ENCODE peak calls at places on chromosomes 11 and 22, in five cellular contexts. One of them, this sample, is unnamed.
A peak's percentile ranks its signal among the peaks of the same experiment; 100 is the strongest.

GRCh38 chr11:128246364-128247234 is 340.8 kb downstream of the ETS1 start:
- DNase-seq in activated B cell treated with CpG ODN at 0.5 μM for 24 hours: no peak
- DNase-seq in activated CD4-positive, alpha-beta T cell treated with anti-CD3 and anti-CD28 coated beads, Interleukin-2, amount 10 ng/mL, durations not matched to agents 7 days and 5 days: no peak
- DNase-seq in cardiac fibroblast: peak; percentile 87
- DNase-seq in neuronal stem cell: no peak
- DNase-seq in this sample: no peak

GRCh38 chr11:45884596-45885185 is 760 bp upstream of the MAPK8IP1 start:
- DNase-seq in activated CD4-positive, alpha-beta T cell treated with anti-CD3 and anti-CD28 coated beads, Interleukin-2, amount 10 ng/mL, durations not matched to agents 7 days and 5 days: no peak
- DNase-seq in neuronal stem cell: no peak
- DNase-seq in activated B cell treated with CpG ODN at 0.5 μM for 24 hours: no peak
- DNase-seq in cardiac fibroblast: no peak
- DNase-seq in this sample: no peak

GRCh38 chr22:46613606-46613997 is 6.6 kb upstream of the GRAMD4 start:
- DNase-seq in activated CD4-positive, alpha-beta T cell treated with anti-CD3 and anti-CD28 coated beads, Interleukin-2, amount 10 ng/mL, durations not matched to agents 7 days and 5 days: no peak
- DNase-seq in cardiac fibroblast: peak; percentile 49
- DNase-seq in neuronal stem cell: no peak
- DNase-seq in activated B cell treated with CpG ODN at 0.5 μM for 24 hours: no peak
- DNase-seq in this sample: peak; percentile 83

GRCh38 chr11:134802116-134802515 is 390.1 kb upstream of the B3GAT1 start:
- DNase-seq in activated CD4-positive, alpha-beta T cell treated with anti-CD3 and anti-CD28 coated beads, Interleukin-2, amount 10 ng/mL, durations not matched to agents 7 days and 5 days: no peak
- DNase-seq in neuronal stem cell: peak; percentile 70
- DNase-seq in activated B cell treated with CpG ODN at 0.5 μM for 24 hours: no peak
- DNase-seq in cardiac fibroblast: no peak
- DNase-seq in this sample: no peak

GRCh38 chr11:133893381-133893780 is 48.1 kb upstream of the SPATA19 start:
- DNase-seq in cardiac fibroblast: no peak
- DNase-seq in neuronal stem cell: no peak
- DNase-seq in activated CD4-positive, alpha-beta T cell treated with anti-CD3 and anti-CD28 coated beads, Interleukin-2, amount 10 ng/mL, durations not matched to agents 7 days and 5 days: no peak
- DNase-seq in activated B cell treated with CpG ODN at 0.5 μM for 24 hours: no peak
- DNase-seq in this sample: no peak

GRCh38 chr11:1397146-1397861 is 7.6 kb downstream of the BRSK2 start:
- DNase-seq in activated B cell treated with CpG ODN at 0.5 μM for 24 hours: no peak
- DNase-seq in activated CD4-positive, alpha-beta T cell treated with anti-CD3 and anti-CD28 coated beads, Interleukin-2, amount 10 ng/mL, durations not matched to agents 7 days and 5 days: no peak
- DNase-seq in neuronal stem cell: no peak
- DNase-seq in cardiac fibroblast: no peak
- DNase-seq in this sample: no peak

GRCh38 chr11:128521697-128522062 is 65.7 kb downstream of the ETS1 start:
- DNase-seq in neuronal stem cell: no peak
- DNase-seq in activated CD4-positive, alpha-beta T cell treated with anti-CD3 and anti-CD28 coated beads, Interleukin-2, amount 10 ng/mL, durations not matched to agents 7 days and 5 days: peak; percentile 48
- DNase-seq in cardiac fibroblast: no peak
- DNase-seq in activated B cell treated with CpG ODN at 0.5 μM for 24 hours: peak; percentile 40
- DNase-seq in this sample: no peak

GRCh38 chr11:119493712-119494111 is 70.7 kb upstream of the THY1 start:
- DNase-seq in neuronal stem cell: peak; percentile 55
- DNase-seq in activated CD4-positive, alpha-beta T cell treated with anti-CD3 and anti-CD28 coated beads, Interleukin-2, amount 10 ng/mL, durations not matched to agents 7 days and 5 days: peak; percentile 16
- DNase-seq in cardiac fibroblast: no peak
- DNase-seq in activated B cell treated with CpG ODN at 0.5 μM for 24 hours: no peak
- DNase-seq in this sample: peak; percentile 54

GRCh38 chr22:27583930-27584329 is 217.6 kb downstream of the MN1 start:
- DNase-seq in activated B cell treated with CpG ODN at 0.5 μM for 24 hours: no peak
- DNase-seq in activated CD4-positive, alpha-beta T cell treated with anti-CD3 and anti-CD28 coated beads, Interleukin-2, amount 10 ng/mL, durations not matched to agents 7 days and 5 days: no peak
- DNase-seq in cardiac fibroblast: no peak
- DNase-seq in neuronal stem cell: no peak
- DNase-seq in this sample: no peak

GRCh38 chr11:57649826-57650738 is at the start of gene YPEL4:
- DNase-seq in activated CD4-positive, alpha-beta T cell treated with anti-CD3 and anti-CD28 coated beads, Interleukin-2, amount 10 ng/mL, durations not matched to agents 7 days and 5 days: peak; percentile 73
- DNase-seq in neuronal stem cell: no peak
- DNase-seq in cardiac fibroblast: peak; percentile 87
- DNase-seq in activated B cell treated with CpG ODN at 0.5 μM for 24 hours: no peak
- DNase-seq in this sample: peak; percentile 63

GRCh38 chr11:16853266-16853665 is 114.8 kb downstream of the C11orf58 start:
- DNase-seq in neuronal stem cell: no peak
- DNase-seq in activated B cell treated with CpG ODN at 0.5 μM for 24 hours: no peak
- DNase-seq in cardiac fibroblast: no peak
- DNase-seq in activated CD4-positive, alpha-beta T cell treated with anti-CD3 and anti-CD28 coated beads, Interleukin-2, amount 10 ng/mL, durations not matched to agents 7 days and 5 days: no peak
- DNase-seq in this sample: no peak

GRCh38 chr11:77776455-77776854 is 44.1 kb downstream of the RSF1 start:
- DNase-seq in activated B cell treated with CpG ODN at 0.5 μM for 24 hours: no peak
- DNase-seq in cardiac fibroblast: peak; percentile 19
- DNase-seq in neuronal stem cell: no peak
- DNase-seq in activated CD4-positive, alpha-beta T cell treated with anti-CD3 and anti-CD28 coated beads, Interleukin-2, amount 10 ng/mL, durations not matched to agents 7 days and 5 days: peak; percentile 12
- DNase-seq in this sample: no peak

GRCh38 chr22:24583221-24583971 is 9.5 kb downstream of the LRRC75B start:
- DNase-seq in activated CD4-positive, alpha-beta T cell treated with anti-CD3 and anti-CD28 coated beads, Interleukin-2, amount 10 ng/mL, durations not matched to agents 7 days and 5 days: no peak
- DNase-seq in neuronal stem cell: no peak
- DNase-seq in activated B cell treated with CpG ODN at 0.5 μM for 24 hours: no peak
- DNase-seq in cardiac fibroblast: peak; percentile 66
- DNase-seq in this sample: no peak

GRCh38 chr11:35549787-35550186 is 24.4 kb upstream of the PAMR1 start:
- DNase-seq in neuronal stem cell: peak; percentile 27
- DNase-seq in cardiac fibroblast: peak; percentile 87
- DNase-seq in activated CD4-positive, alpha-beta T cell treated with anti-CD3 and anti-CD28 coated beads, Interleukin-2, amount 10 ng/mL, durations not matched to agents 7 days and 5 days: no peak
- DNase-seq in activated B cell treated with CpG ODN at 0.5 μM for 24 hours: no peak
- DNase-seq in this sample: no peak

GRCh38 chr11:66840317-66841091 is 2.7 kb upstream of the RCE1 start:
- DNase-seq in cardiac fibroblast: no peak
- DNase-seq in activated B cell treated with CpG ODN at 0.5 μM for 24 hours: no peak
- DNase-seq in activated CD4-positive, alpha-beta T cell treated with anti-CD3 and anti-CD28 coated beads, Interleukin-2, amount 10 ng/mL, durations not matched to agents 7 days and 5 days: no peak
- DNase-seq in neuronal stem cell: no peak
- DNase-seq in this sample: no peak

GRCh38 chr11:34525887-34526657 is 12.5 kb upstream of the ELF5 start:
- DNase-seq in neuronal stem cell: no peak
- DNase-seq in activated B cell treated with CpG ODN at 0.5 μM for 24 hours: no peak
- DNase-seq in activated CD4-positive, alpha-beta T cell treated with anti-CD3 and anti-CD28 coated beads, Interleukin-2, amount 10 ng/mL, durations not matched to agents 7 days and 5 days: no peak
- DNase-seq in cardiac fibroblast: no peak
- DNase-seq in this sample: no peak

GRCh38 chr11:76663461-76663760 is 7.1 kb downstream of the LRRC32 start:
- DNase-seq in cardiac fibroblast: no peak
- DNase-seq in neuronal stem cell: no peak
- DNase-seq in activated B cell treated with CpG ODN at 0.5 μM for 24 hours: no peak
- DNase-seq in activated CD4-positive, alpha-beta T cell treated with anti-CD3 and anti-CD28 coated beads, Interleukin-2, amount 10 ng/mL, durations not matched to agents 7 days and 5 days: no peak
- DNase-seq in this sample: no peak

GRCh38 chr22:43006753-43007152 is 8.2 kb downstream of the PACSIN2 start:
- DNase-seq in cardiac fibroblast: no peak
- DNase-seq in activated B cell treated with CpG ODN at 0.5 μM for 24 hours: no peak
- DNase-seq in activated CD4-positive, alpha-beta T cell treated with anti-CD3 and anti-CD28 coated beads, Interleukin-2, amount 10 ng/mL, durations not matched to agents 7 days and 5 days: no peak
- DNase-seq in neuronal stem cell: no peak
- DNase-seq in this sample: no peak

GRCh38 chr11:45921561-45922424 is 663 bp upstream of the LARGE2 start:
- DNase-seq in neuronal stem cell: peak; percentile 65
- DNase-seq in activated B cell treated with CpG ODN at 0.5 μM for 24 hours: peak; percentile 17
- DNase-seq in activated CD4-positive, alpha-beta T cell treated with anti-CD3 and anti-CD28 coated beads, Interleukin-2, amount 10 ng/mL, durations not matched to agents 7 days and 5 days: no peak
- DNase-seq in cardiac fibroblast: no peak
- DNase-seq in this sample: no peak

GRCh38 chr22:29539105-29539504 is 14.5 kb downstream of the THOC5 start:
- DNase-seq in cardiac fibroblast: no peak
- DNase-seq in neuronal stem cell: no peak
- DNase-seq in activated B cell treated with CpG ODN at 0.5 μM for 24 hours: no peak
- DNase-seq in activated CD4-positive, alpha-beta T cell treated with anti-CD3 and anti-CD28 coated beads, Interleukin-2, amount 10 ng/mL, durations not matched to agents 7 days and 5 days: no peak
- DNase-seq in this sample: no peak

GRCh38 chr11:20163778-20164133 is 3.5 kb upstream of the DBX1 start:
- DNase-seq in cardiac fibroblast: no peak
- DNase-seq in activated CD4-positive, alpha-beta T cell treated with anti-CD3 and anti-CD28 coated beads, Interleukin-2, amount 10 ng/mL, durations not matched to agents 7 days and 5 days: no peak
- DNase-seq in activated B cell treated with CpG ODN at 0.5 μM for 24 hours: no peak
- DNase-seq in neuronal stem cell: peak; percentile 61
- DNase-seq in this sample: no peak

GRCh38 chr11:134047586-134047999 is 21.3 kb upstream of the JAM3 start:
- DNase-seq in activated B cell treated with CpG ODN at 0.5 μM for 24 hours: no peak
- DNase-seq in activated CD4-positive, alpha-beta T cell treated with anti-CD3 and anti-CD28 coated beads, Interleukin-2, amount 10 ng/mL, durations not matched to agents 7 days and 5 days: no peak
- DNase-seq in cardiac fibroblast: peak; percentile 90
- DNase-seq in neuronal stem cell: no peak
- DNase-seq in this sample: no peak

GRCh38 chr11:117314840-117315239 is 1.2 kb downstream of the BACE1 start:
- DNase-seq in cardiac fibroblast: no peak
- DNase-seq in activated CD4-positive, alpha-beta T cell treated with anti-CD3 and anti-CD28 coated beads, Interleukin-2, amount 10 ng/mL, durations not matched to agents 7 days and 5 days: no peak
- DNase-seq in neuronal stem cell: no peak
- DNase-seq in activated B cell treated with CpG ODN at 0.5 μM for 24 hours: no peak
- DNase-seq in this sample: no peak

GRCh38 chr11:10139656-10140055 is 154.4 kb downstream of the SBF2 start:
- DNase-seq in cardiac fibroblast: peak; percentile 91
- DNase-seq in activated B cell treated with CpG ODN at 0.5 μM for 24 hours: no peak
- DNase-seq in activated CD4-positive, alpha-beta T cell treated with anti-CD3 and anti-CD28 coated beads, Interleukin-2, amount 10 ng/mL, durations not matched to agents 7 days and 5 days: no peak
- DNase-seq in neuronal stem cell: no peak
- DNase-seq in this sample: no peak

GRCh38 chr22:44936201-44936600 is 73.6 kb downstream of the PHF21B start:
- DNase-seq in activated B cell treated with CpG ODN at 0.5 μM for 24 hours: no peak
- DNase-seq in neuronal stem cell: no peak
- DNase-seq in cardiac fibroblast: no peak
- DNase-seq in activated CD4-positive, alpha-beta T cell treated with anti-CD3 and anti-CD28 coated beads, Interleukin-2, amount 10 ng/mL, durations not matched to agents 7 days and 5 days: no peak
- DNase-seq in this sample: no peak

This sample was measured in DND-41.